ENCODE peak calls at places on chromosomes 12 and 14, in six cellular contexts. G is upper lobe of right lung; Q is effector memory CD8-positive, alpha-beta T cell; O is stomach; C is lower lobe of right lung; X is NCI-H2029 treated with DMSO at 0.1 percent for 48 hours. W is an unnamed sample.

GRCh38 chr14:71591929-71592328 is 340.3 kb upstream of the RGS6 start:
- DNase-seq in G (no peak), Q (no peak), O (no peak), C (no peak), X (no peak), W (no peak)

GRCh38 chr12:774051-774614 is 21.8 kb downstream of the WNK1 start:
- DNase-seq in G (no peak), Q (no peak), O (no peak), C (no peak), X (no peak), W (no peak)

GRCh38 chr14:61764342-61765122 is 2.3 kb downstream of the SNAPC1 start:
- DNase-seq in G (no peak), Q (no peak), O (no peak), C (no peak), X (no peak), W (no peak)

GRCh38 chr12:48934312-48934706 is 9.0 kb upstream of the FKBP11 start:
- DNase-seq in G (no peak), Q (no peak), O (no peak), C (no peak), X (no peak), W (no peak)

GRCh38 chr14:93548102-93548843 is 117.5 kb downstream of the UNC79 start:
- DNase-seq in G (no peak), Q (no peak), O (no peak), C (no peak), X (no peak), W (no peak)

GRCh38 chr12:1277905-1278304 is 286.9 kb downstream of the ERC1 start:
- DNase-seq in G (no peak), Q (peak; percentile 32), O (no peak), C (no peak), X (no peak), W (no peak)

GRCh38 chr12:43776498-43776897 is 17.7 kb downstream of the IRAK4 start:
- DNase-seq in G (no peak), Q (no peak), O (no peak), C (no peak), X (no peak), W (no peak)

GRCh38 chr14:34926552-34926951 is 51.4 kb upstream of the BAZ1A start:
- DNase-seq in G (no peak), Q (no peak), O (no peak), C (no peak), X (no peak), W (no peak)

GRCh38 chr14:60652674-60653387 is 3.6 kb upstream of the SIX1 start:
- DNase-seq in G (no peak), Q (no peak), O (no peak), C (no peak), X (peak; percentile 95), W (no peak)

GRCh38 chr12:53925006-53925405 is 13.6 kb upstream of the HOXC13 start:
- DNase-seq in G (no peak), Q (no peak), O (no peak), C (no peak), X (no peak), W (no peak)

GRCh38 chr14:36517242-36518030 is 2.6 kb downstream of the NKX2-1 start:
- DNase-seq in G (peak; percentile 69), Q (no peak), O (no peak), C (peak; percentile 55), X (no peak), W (no peak)

GRCh38 chr12:14928946-14929345 is 9.4 kb downstream of the ERP27 start:
- DNase-seq in G (no peak), Q (no peak), O (no peak), C (no peak), X (no peak), W (no peak)

GRCh38 chr12:18422849-18423248 is 161.5 kb downstream of the PIK3C2G start:
- DNase-seq in G (no peak), Q (no peak), O (no peak), C (no peak), X (no peak), W (no peak)

GRCh38 chr12:131105736-131106356 is 152.1 kb downstream of the ADGRD1 start:
- DNase-seq in G (peak; percentile 62), Q (peak; percentile 45), O (no peak), C (no peak), X (no peak), W (peak; percentile 38)

GRCh38 chr12:94874986-94875312 is 128.5 kb downstream of the NDUFA12 start:
- DNase-seq in G (no peak), Q (no peak), O (no peak), C (no peak), X (peak; percentile 82), W (no peak)

GRCh38 chr12:104630230-104630670 is 173.5 kb downstream of the CHST11 start:
- DNase-seq in G (no peak), Q (no peak), O (no peak), C (no peak), X (peak; percentile 76), W (no peak)

GRCh38 chr12:124191024-124191359 is 103.9 kb upstream of the RFLNA start:
- DNase-seq in G (no peak), Q (no peak), O (no peak), C (no peak), X (no peak), W (no peak)

GRCh38 chr12:108315486-108316105 is 23.5 kb downstream of the CMKLR1 start:
- DNase-seq in G (peak; percentile 22), Q (no peak), O (no peak), C (no peak), X (no peak), W (no peak)

GRCh38 chr12:88150063-88150462 is 8.0 kb downstream of the TMTC3 start:
- DNase-seq in G (no peak), Q (no peak), O (no peak), C (no peak), X (no peak), W (no peak)

GRCh38 chr14:92885279-92886061 is 37.5 kb upstream of the CHGA start:
- DNase-seq in G (no peak), Q (no peak), O (no peak), C (no peak), X (no peak), W (no peak)

GRCh38 chr12:102690267-102690666 is 209.9 kb upstream of the IGF1 start:
- DNase-seq in G (no peak), Q (no peak), O (peak; percentile 27), C (no peak), X (no peak), W (no peak)

GRCh38 chr14:26598081-26598671 is 343 bp upstream of the NOVA1 start:
- DNase-seq in G (peak; percentile 75), Q (no peak), O (peak; percentile 57), C (peak; percentile 58), X (peak; percentile 24), W (peak; percentile 80)

GRCh38 chr12:130482448-130482847 is 144.8 kb downstream of the PIWIL1 start:
- DNase-seq in G (no peak), Q (no peak), O (no peak), C (no peak), X (no peak), W (no peak)